ENCODE peak calls at places on chromosomes 16 and 17, in nine cellular contexts. B is IMR-90, K is thyroid gland, F is A549, T is ovary, D is sigmoid colon, W is Peyer's patch, U is prostate gland, Y is tibial nerve. A is an unnamed sample. For H3K4me1, the result is how much of the 10 kb centered on the place peaks cover.

GRCh38 chr16:79047337-79047736 is 553.2 kb downstream of the MAF start:
- DNase-seq in B (no peak), K (no peak), F (peak), T (no peak), D (no peak), W (no peak), U (no peak), Y (no peak), A (no peak)

GRCh38 chr16:70573451-70574121 is 50.0 kb downstream of the SF3B3 start:
- DNase-seq in B (peak), K (peak), F (no peak), T (no peak), D (peak), W (no peak), U (peak), Y (no peak), A (no peak)

GRCh38 chr16:81711609-81712329 is 67.3 kb upstream of the PLCG2 start:
- DNase-seq in B (peak), K (no peak), F (peak), T (peak), D (peak), W (no peak), U (no peak), Y (no peak), A (peak)

GRCh38 chr17:73215414-73215813 is 22.6 kb downstream of the COG1 start:
- DNase-seq in B (no peak), K (no peak), F (peak), T (no peak), D (no peak), W (no peak), U (peak), Y (no peak), A (no peak)

GRCh38 chr16:56753410-56753809 is 23.5 kb downstream of the NUP93 start:
- DNase-seq in B (peak), K (no peak), F (no peak), T (no peak), D (no peak), W (no peak), U (no peak), Y (no peak), A (no peak)

GRCh38 chr17:57293077-57293476 is 36.8 kb downstream of the MSI2 start:
- DNase-seq in B (no peak), K (no peak), F (no peak), T (no peak), D (no peak), W (no peak), U (peak), Y (no peak), A (peak)

GRCh38 chr16:78543066-78543465 is 443.6 kb downstream of the WWOX start:
- DNase-seq in B (no peak), K (no peak), F (no peak), T (no peak), D (no peak), W (no peak), U (no peak), Y (no peak), A (no peak)

GRCh38 chr17:44400226-44400847 is 10.9 kb upstream of the ITGA2B start:
- DNase-seq in B (peak), K (peak), F (peak), T (no peak), D (no peak), W (no peak), U (no peak), Y (no peak), A (no peak)

GRCh38 chr16:10744370-10745030 is 858 bp downstream of the NUBP1 start:
- DNase-seq in B (peak), K (peak), F (no peak), T (peak), D (peak), W (no peak), U (no peak), Y (no peak), A (no peak)

GRCh38 chr16:79653337-79654000 is 52.9 kb upstream of the MAF start:
- DNase-seq in B (no peak), K (peak), F (no peak), T (peak), D (no peak), W (no peak), U (no peak), Y (no peak), A (peak)

GRCh38 chr16:30927789-30928378 is 4.5 kb downstream of the FBXL19 start:
- DNase-seq in B (peak), K (peak), F (peak), T (peak), D (no peak), W (no peak), U (peak), Y (no peak), A (peak)

GRCh38 chr17:22507823-22508222 is 815.5 kb downstream of the KCNJ18 start:
- DNase-seq in B (no peak), K (no peak), F (peak), T (no peak), D (no peak), W (no peak), U (no peak), Y (no peak), A (no peak)

GRCh38 chr17:74815671-74816370 is 39.7 kb upstream of the NAT9 start:
- DNase-seq in B (no peak), K (peak), F (no peak), T (no peak), D (no peak), W (no peak), U (no peak), Y (no peak), A (no peak)

GRCh38 chr16:11407047-11407982 is 62.1 kb downstream of the RMI2 start:
- DNase-seq in B (peak), K (peak), F (peak), T (peak), D (peak), W (peak), U (peak), Y (peak), A (peak)

GRCh38 chr17:72602517-72603345 is 481.9 kb downstream of the SOX9 start:
- DNase-seq in B (peak), K (no peak), F (peak), T (no peak), D (no peak), W (no peak), U (no peak), Y (no peak), A (peak)

GRCh38 chr16:78249056-78249455 is 149.6 kb downstream of the WWOX start:
- DNase-seq in B (no peak), K (peak), F (peak), T (no peak), D (no peak), W (no peak), U (no peak), Y (no peak), A (peak)

GRCh38 chr17:37847811-37848331 is 76.3 kb upstream of the TBC1D3K start:
- DNase-seq in B (no peak), K (no peak), F (no peak), T (no peak), D (no peak), W (no peak), U (no peak), Y (no peak), A (no peak)

GRCh38 chr17:76414334-76415295 is 30.2 kb downstream of the SPHK1 start:
- DNase-seq in B (peak), K (peak), F (no peak), T (peak), D (peak), W (no peak), U (no peak), Y (peak), A (peak)

GRCh38 chr16:69286941-69287713 is 24.0 kb upstream of the VPS4A start:
- DNase-seq in B (peak), K (peak), F (peak), T (no peak), D (peak), W (peak), U (peak), Y (peak), A (peak)

GRCh38 chr17:38463451-38463858 is 35.2 kb downstream of the ARHGAP23 start:
- DNase-seq in B (no peak), K (no peak), F (no peak), T (no peak), D (peak), W (no peak), U (peak), Y (peak), A (no peak)

GRCh38 chr16:74570412-74571301 is 36.3 kb downstream of the GLG1 start:
- DNase-seq in B (peak), K (peak), F (no peak), T (no peak), D (no peak), W (no peak), U (no peak), Y (no peak), A (no peak)

GRCh38 chr16:3625911-3626732 is 14.7 kb upstream of the SLX4 start:
- DNase-seq in B (no peak), K (no peak), F (no peak), T (no peak), D (no peak), W (no peak), U (no peak), Y (no peak), A (no peak)

GRCh38 chr16:66695474-66695934 is 1.0 kb downstream of the CMTM4 start:
- DNase-seq in B (no peak), K (peak), F (no peak), T (no peak), D (no peak), W (no peak), U (peak), Y (no peak), A (no peak)

GRCh38 chr17:29615048-29615385 is 7.7 kb downstream of the CORO6 start:
- DNase-seq in B (no peak), K (no peak), F (no peak), T (no peak), D (no peak), W (peak), U (no peak), Y (no peak), A (peak)

GRCh38 chr16:67101301-67101675 is 8.5 kb upstream of the PHAF1 start:
- DNase-seq in B (peak), K (no peak), F (no peak), T (no peak), D (no peak), W (no peak), U (no peak), Y (no peak), A (no peak)

GRCh38 chr16:50282010-50282538 is 15.7 kb downstream of the ADCY7 start:
- DNase-seq in B (no peak), K (peak), F (no peak), T (no peak), D (peak), W (peak), U (peak), Y (no peak), A (peak)

GRCh38 chr17:11668633-11669032 is 70.4 kb downstream of the DNAH9 start:
- DNase-seq in B (no peak), K (no peak), F (no peak), T (no peak), D (no peak), W (no peak), U (no peak), Y (no peak), A (no peak)
- H3K27ac ChIP-seq in B (no peak), K (no peak), F (no peak), T (no peak), D (no peak), W (no peak), U (no peak), Y (no peak), A (no peak)

GRCh38 chr17:64240741-64241347 is 22.2 kb downstream of the TEX2 start:
- DNase-seq in B (peak), K (no peak), F (no peak), T (peak), D (peak), W (no peak), U (peak), Y (no peak), A (peak)

GRCh38 chr17:64234961-64235360 is 28.1 kb downstream of the TEX2 start:
- DNase-seq in B (no peak), K (no peak), F (no peak), T (no peak), D (no peak), W (no peak), U (no peak), Y (no peak), A (no peak)

GRCh38 chr17:64240261-64240740 is 22.8 kb downstream of the TEX2 start:
- DNase-seq in B (peak), K (peak), F (no peak), T (no peak), D (no peak), W (no peak), U (no peak), Y (no peak), A (no peak)

GRCh38 chr17:64232466-64233262 is 30.4 kb downstream of the TEX2 start:
- DNase-seq in B (no peak), K (no peak), F (no peak), T (no peak), D (no peak), W (no peak), U (no peak), Y (no peak), A (no peak)

DNA sequence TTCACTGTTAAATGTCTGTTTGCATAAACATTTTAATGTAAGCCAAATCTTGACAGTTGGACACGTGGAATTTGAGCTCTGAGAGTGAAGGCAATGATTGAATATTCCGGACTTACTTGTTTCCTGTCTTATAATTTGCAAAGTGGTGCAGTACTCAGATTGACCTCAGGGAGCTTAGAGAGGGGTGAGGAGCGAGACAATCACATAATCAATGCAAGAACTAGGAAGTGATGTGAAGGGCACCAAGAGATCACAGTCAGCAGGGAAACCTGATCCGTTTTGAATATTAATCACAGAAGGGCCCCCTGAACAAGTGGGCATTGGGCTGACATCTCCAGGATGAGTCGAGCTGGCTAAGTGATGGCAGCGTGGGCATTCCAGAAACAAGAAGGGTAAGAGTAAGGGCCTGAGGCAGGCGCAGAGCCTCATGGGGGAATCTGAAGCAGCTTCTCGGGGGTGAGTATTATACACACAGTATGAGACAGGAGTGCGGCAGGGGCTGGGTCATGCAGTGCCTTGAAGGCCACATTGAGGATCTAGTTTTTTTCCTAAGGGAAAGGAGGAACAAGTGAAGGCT is 26.1 kb downstream of the TEX2 start:
- DNase-seq in B (no peak), K (no peak), F (peak), T (no peak), D (no peak), W (no peak), U (no peak), Y (no peak), A (no peak)
- H3K4me1 ChIP-seq in B (under half), K (under half), F (under half), T (under half), D (under half), W (under half), U (under half), Y (under half), A (under half)

DNA sequence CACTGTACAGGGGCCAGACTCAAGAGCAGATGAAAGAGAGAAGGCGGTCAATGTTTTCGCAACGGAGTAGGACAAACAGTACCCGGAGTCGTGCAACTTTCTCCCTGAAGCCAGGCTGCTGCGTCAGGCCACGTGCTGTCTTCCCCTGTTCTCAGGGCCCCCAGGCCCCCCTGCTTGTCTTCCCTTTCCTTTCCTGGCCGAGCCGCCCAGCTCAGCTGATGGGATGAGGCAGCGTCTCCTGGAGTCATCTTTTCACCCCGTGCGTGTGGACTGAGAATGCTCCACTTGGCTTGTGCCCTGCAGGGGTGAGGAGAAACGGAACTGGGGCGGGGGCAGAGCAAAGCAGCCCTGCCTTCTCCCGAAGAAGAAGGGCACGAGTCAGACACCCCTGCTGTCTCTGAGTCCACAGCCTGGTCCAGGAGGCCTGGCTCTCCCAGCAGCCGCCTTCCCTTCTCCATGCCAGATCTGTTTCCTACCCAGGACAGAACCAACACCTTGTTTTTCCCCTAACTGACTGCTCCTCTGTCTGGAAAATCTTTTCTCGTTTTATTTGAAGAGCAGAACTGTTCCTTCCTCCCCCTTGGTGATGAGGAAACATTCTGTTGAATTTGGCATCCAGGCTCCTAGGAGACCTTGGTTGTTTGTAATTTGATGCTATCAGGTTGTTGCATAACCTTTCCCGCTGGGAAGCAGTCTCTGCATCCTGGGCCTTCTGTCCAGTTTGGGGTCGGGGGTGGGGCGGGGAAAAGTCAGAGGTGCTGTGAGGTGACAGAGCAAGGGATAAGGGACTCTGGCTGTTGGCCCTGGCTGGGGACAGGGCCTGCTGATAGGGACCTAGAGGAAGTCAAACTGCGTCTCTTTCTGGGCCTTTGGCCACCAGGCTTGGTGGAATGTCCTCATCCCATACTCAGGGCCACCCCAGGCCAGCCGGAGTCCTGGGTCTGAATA is 78.8 kb downstream of the WIPI1 start:
- DNase-seq in B (peak), K (peak), F (peak), T (peak), D (peak), W (peak), U (peak), Y (peak), A (peak)
- TF ChIP-seq POLR2A in B (peak), K (no peak), F (no peak), T (peak), D (no peak), W (no peak), U (no peak), Y (peak), A (peak)

GRCh38 chr16:27313422-27314160 is at the start of gene IL4R:
- DNase-seq in B (peak), K (peak), F (peak), T (peak), D (peak), W (peak), U (peak), Y (peak), A (peak)
- H3K27ac ChIP-seq in B (peak), K (peak), F (peak), T (peak), D (peak), W (peak), U (peak), Y (peak), A (peak)

DNA sequence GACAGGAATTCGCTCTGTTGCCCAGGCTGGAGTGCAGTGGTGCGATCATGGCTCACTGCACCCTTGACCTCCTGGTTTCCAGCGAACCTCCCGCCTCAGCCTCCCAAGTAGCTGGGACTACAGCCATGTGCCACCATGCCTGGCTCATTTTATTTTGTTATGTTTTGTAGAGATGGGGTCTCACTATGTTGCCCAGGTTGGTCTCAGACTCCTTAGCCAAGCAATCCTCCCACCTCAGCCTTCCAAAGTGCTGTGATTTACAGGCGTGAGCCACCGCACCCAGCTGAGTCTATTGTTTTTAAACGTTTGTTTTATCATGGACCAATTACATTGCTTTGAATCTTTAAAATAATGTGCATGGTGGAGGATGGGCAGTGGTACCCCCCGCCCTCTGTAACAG is 28.9 kb downstream of the COTL1 start:
- DNase-seq in B (no peak), K (no peak), F (no peak), T (no peak), D (no peak), W (no peak), U (no peak), Y (no peak), A (no peak)
- H3K4me1 ChIP-seq in B (under half), K (under half), F (under half), T (under half), D (under half), W (under half), U (under half), Y (under half), A (under half)

GRCh38 chr16:1137604-1138003 is 15.3 kb upstream of the CACNA1H start:
- DNase-seq in B (peak), K (no peak), F (no peak), T (peak), D (no peak), W (peak), U (no peak), Y (no peak), A (peak)
- TF ChIP-seq POLR2A in B (no peak), K (no peak), F (no peak), T (no peak), D (no peak), W (no peak), U (no peak), Y (no peak), A (no peak)

GRCh38 chr16:88013766-88014165 is 62.5 kb downstream of the BANP start:
- DNase-seq in B (no peak), K (no peak), F (no peak), T (no peak), D (no peak), W (no peak), U (no peak), Y (no peak), A (no peak)

GRCh38 chr16:88015806-88016140 is 64.5 kb downstream of the BANP start:
- DNase-seq in B (no peak), K (no peak), F (no peak), T (no peak), D (peak), W (no peak), U (no peak), Y (no peak), A (no peak)

GRCh38 chr16:88014201-88014781 is 63.1 kb downstream of the BANP start:
- DNase-seq in B (peak), K (no peak), F (peak), T (no peak), D (peak), W (no peak), U (no peak), Y (no peak), A (no peak)

GRCh38 chr16:88017006-88017405 is 65.8 kb downstream of the BANP start:
- DNase-seq in B (no peak), K (no peak), F (no peak), T (no peak), D (peak), W (no peak), U (peak), Y (no peak), A (no peak)

GRCh38 chr16:88014954-88015805 is 63.9 kb downstream of the BANP start:
- DNase-seq in B (no peak), K (no peak), F (no peak), T (no peak), D (peak), W (no peak), U (no peak), Y (no peak), A (no peak)
- H3K27ac ChIP-seq in B (peak), K (no peak), F (peak), T (no peak), D (no peak), W (no peak), U (no peak), Y (peak), A (no peak)

GRCh38 chr17:2175294-2175628 is 120.4 kb downstream of the HIC1 start:
- DNase-seq in B (no peak), K (no peak), F (no peak), T (no peak), D (no peak), W (no peak), U (no peak), Y (no peak), A (no peak)

GRCh38 chr17:2178798-2179505 is 124.0 kb downstream of the HIC1 start:
- DNase-seq in B (no peak), K (no peak), F (no peak), T (peak), D (no peak), W (no peak), U (no peak), Y (no peak), A (no peak)

GRCh38 chr17:2177235-2177811 is 122.4 kb downstream of the HIC1 start:
- DNase-seq in B (peak), K (peak), F (no peak), T (no peak), D (no peak), W (no peak), U (peak), Y (no peak), A (no peak)

GRCh38 chr17:2174471-2175293 is 119.8 kb downstream of the HIC1 start:
- DNase-seq in B (peak), K (peak), F (peak), T (peak), D (peak), W (no peak), U (peak), Y (peak), A (peak)

GRCh38 chr17:2176484-2177175 is 121.7 kb downstream of the HIC1 start:
- DNase-seq in B (no peak), K (no peak), F (no peak), T (no peak), D (peak), W (no peak), U (no peak), Y (no peak), A (no peak)
- H3K4me1 ChIP-seq in B (half or more), K (half or more), F (under half), T (half or more), D (half or more), W (under half), U (under half), Y (half or more), A (half or more)